ENCODE peak calls at places on chromosomes 5 and 9, in five cellular contexts. Y, J, O, P and E are unnamed samples.

GRCh38 chr9:35861161-35861897 is 8.9 kb downstream of the OR13J1 start:
- DNase-seq in P (no peak), J (no peak), O (no peak), Y (no peak), E (no peak)

GRCh38 chr5:38104497-38105230 is 153.7 kb upstream of the EGFLAM start:
- DNase-seq in P (no peak), J (peak), O (no peak), Y (peak), E (no peak)

GRCh38 chr9:38017149-38017884 is 51.7 kb downstream of the SHB start:
- DNase-seq in P (peak), O (peak), Y (peak), J (no peak), E (peak)

GRCh38 chr5:55160493-55161209 is 680 bp downstream of the GPX8 start:
- DNase-seq in O (peak), J (no peak), Y (peak), P (peak), E (no peak)

GRCh38 chr5:154369682-154370081 is 76.1 kb upstream of the SAP30L start:
- DNase-seq in J (no peak), O (no peak), Y (peak), P (no peak), E (no peak)

GRCh38 chr9:120257483-120257882 is 322.5 kb downstream of the CDK5RAP2 start:
- DNase-seq in Y (no peak), J (no peak), O (no peak), P (no peak), E (no peak)

GRCh38 chr5:173852790-173853350 is 35.3 kb upstream of the CPEB4 start:
- DNase-seq in J (no peak), P (no peak), Y (no peak), O (no peak), E (no peak)

GRCh38 chr9:4262735-4263141 is 37.1 kb downstream of the GLIS3 start:
- DNase-seq in Y (peak), P (no peak), O (peak), J (no peak), E (no peak)

GRCh38 chr5:125604104-125604503 is 819.1 kb upstream of the GRAMD2B start:
- DNase-seq in P (no peak), J (no peak), Y (no peak), O (no peak), E (no peak)

GRCh38 chr5:77679791-77680190 is 41.3 kb upstream of the OTP start:
- DNase-seq in J (no peak), P (no peak), Y (peak), O (peak), E (no peak)

GRCh38 chr5:148002471-148002870 is 61.3 kb upstream of the SPINK5 start:
- DNase-seq in P (no peak), Y (no peak), O (peak), J (no peak), E (no peak)

GRCh38 chr5:168529361-168530234 is 493 bp downstream of the FBLL1 start:
- DNase-seq in Y (no peak), P (no peak), J (no peak), O (no peak), E (no peak)

GRCh38 chr5:31319338-31319737 is 125.9 kb downstream of the CDH6 start:
- DNase-seq in P (no peak), J (no peak), O (no peak), Y (no peak), E (no peak)

GRCh38 chr5:151048526-151048925 is 28.1 kb downstream of the GPX3 start:
- DNase-seq in P (no peak), Y (peak), J (no peak), O (no peak), E (no peak)

GRCh38 chr5:1227669-1228068 is 2.5 kb downstream of the SLC6A18 start:
- DNase-seq in Y (peak), O (no peak), J (no peak), P (no peak), E (no peak)

GRCh38 chr5:77329664-77330430 is 119.4 kb downstream of the PDE8B start:
- DNase-seq in J (no peak), O (no peak), Y (no peak), P (no peak), E (no peak)